ENCODE peak calls at places on chromosomes 3 and 15, in eight cellular contexts. K is neural progenitor cell, R is sigmoid colon, J is prostate gland, I is HepG2, M is hepatocyte, T is tibial nerve, O is PC-9. A is an unnamed sample. For H3K4me1, the result is how much of the 10 kb centered on the place peaks cover.

GRCh38 chr3:142180761-142181362 is 31.5 kb upstream of the TFDP2 start:
- DNase-seq in K (peak), R (no peak), M (peak), T (no peak), J (peak), O (no peak), I (peak), A (no peak)

GRCh38 chr3:25018909-25019308 is 409.2 kb upstream of the RARB start:
- DNase-seq in K (no peak), T (no peak), J (no peak), I (no peak), M (no peak), R (no peak), O (no peak), A (no peak)

GRCh38 chr3:194935061-194935460 is 249.4 kb downstream of the FAM43A start:
- DNase-seq in J (peak), R (no peak), O (peak), T (no peak), I (no peak), M (no peak), K (no peak), A (no peak)

GRCh38 chr15:43769584-43770228 is 7.1 kb downstream of the ELL3 start:
- DNase-seq in I (peak), K (peak), O (no peak), R (no peak), J (no peak), T (no peak), M (peak), A (no peak)

GRCh38 chr15:74257105-74257504 is 21.0 kb downstream of the CCDC33 start:
- DNase-seq in M (no peak), K (no peak), J (no peak), T (no peak), I (no peak), R (no peak), O (no peak), A (no peak)

GRCh38 chr3:197511130-197511529 is 44.6 kb downstream of the BDH1 start:
- DNase-seq in K (no peak), O (no peak), T (no peak), J (no peak), I (no peak), R (no peak), M (no peak), A (no peak)

GRCh38 chr3:99627062-99627826 is 11.2 kb upstream of the COL8A1 start:
- DNase-seq in R (no peak), O (peak), K (no peak), M (no peak), J (no peak), T (no peak), I (no peak), A (no peak)

GRCh38 chr15:75648156-75649000 is 666 bp downstream of the SNX33 start:
- DNase-seq in O (peak), K (peak), I (peak), T (no peak), M (peak), J (peak), R (peak), A (no peak)

GRCh38 chr15:68407886-68408500 is 24.0 kb downstream of the ITGA11 start:
- DNase-seq in O (no peak), J (no peak), M (no peak), R (peak), K (no peak), I (no peak), T (no peak), A (peak)

GRCh38 chr3:128859573-128860154 is 19.8 kb upstream of the ACAD9 start:
- DNase-seq in K (no peak), T (no peak), R (no peak), O (no peak), M (no peak), J (no peak), I (no peak), A (no peak)

GRCh38 chr15:75149911-75150709 is 51.6 kb upstream of the C15orf39 start:
- DNase-seq in R (no peak), I (no peak), K (no peak), J (no peak), M (no peak), O (peak), T (no peak), A (peak)

GRCh38 chr3:123081718-123082369 is 15.0 kb downstream of the PDIA5 start:
- DNase-seq in K (no peak), M (no peak), R (no peak), J (no peak), I (no peak), O (no peak), T (no peak), A (no peak)

GRCh38 chr15:98794754-98795153 is 146.4 kb downstream of the IGF1R start:
- DNase-seq in T (no peak), I (peak), M (peak), K (no peak), O (no peak), J (no peak), R (no peak), A (no peak)
- H3K4me1 ChIP-seq in T (under half), I (under half), M (under half), K (half or more), O (under half), J (under half), R (half or more), A (under half)

DNA sequence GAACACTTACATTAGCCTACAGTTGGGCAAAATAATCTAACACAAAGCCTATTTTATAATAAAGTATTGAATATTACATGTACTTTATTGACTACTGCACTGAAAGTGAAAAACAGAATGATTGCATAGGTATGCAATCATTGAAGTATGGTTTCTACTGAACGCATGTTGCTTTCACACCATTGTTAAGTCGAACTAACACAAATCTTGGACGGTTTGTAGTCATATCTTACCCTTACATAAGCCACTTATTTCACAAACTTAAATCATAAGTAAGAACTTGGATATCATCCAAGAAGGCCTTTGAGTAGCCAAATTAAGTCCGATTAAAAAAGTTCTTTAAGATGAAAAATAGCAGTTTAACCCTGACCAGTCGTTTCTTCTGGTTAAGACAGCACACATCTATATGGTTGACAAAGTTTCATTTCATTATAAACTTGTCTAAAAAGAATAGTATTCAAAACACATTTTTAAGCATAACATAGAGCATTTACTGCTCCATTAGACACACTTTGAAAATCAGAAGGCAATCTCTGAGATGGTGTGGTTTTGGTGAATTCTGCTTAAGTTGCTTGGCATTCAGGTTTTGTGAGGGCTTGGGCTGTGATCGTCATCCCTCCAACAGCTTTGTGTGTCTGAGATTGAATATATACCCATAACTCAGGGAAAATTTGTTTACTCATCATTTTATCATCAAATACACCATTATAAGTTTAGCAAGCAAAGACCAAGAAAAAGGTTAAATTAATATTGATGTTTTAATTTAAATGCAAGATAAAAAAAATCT is 92.1 kb downstream of the NFKBIZ start:
- DNase-seq in R (no peak), J (no peak), K (no peak), T (no peak), M (no peak), I (no peak), O (no peak), A (no peak)
- H3K4me1 ChIP-seq in R (under half), J (under half), K (under half), T (under half), M (under half), I (under half), O (under half), A (under half)

GRCh38 chr15:51833782-51834181 is 4.3 kb downstream of the TMOD3 start:
- DNase-seq in R (no peak), I (no peak), T (no peak), J (no peak), O (no peak), M (no peak), K (no peak), A (no peak)
- H3K4me1 ChIP-seq in R (under half), I (half or more), T (under half), J (under half), O (half or more), M (under half), K (under half), A (half or more)

GRCh38 chr15:81292516-81293001 is 31.4 kb downstream of the STARD5 start:
- DNase-seq in K (no peak), M (no peak), R (no peak), T (no peak), I (no peak), J (no peak), O (no peak), A (no peak)

GRCh38 chr15:81294501-81294850 is 29.5 kb downstream of the STARD5 start:
- DNase-seq in K (no peak), O (no peak), J (no peak), R (no peak), I (no peak), M (no peak), T (no peak), A (no peak)

GRCh38 chr15:81293728-81294500 is 30.0 kb downstream of the STARD5 start:
- DNase-seq in I (no peak), J (no peak), K (no peak), M (no peak), R (no peak), O (no peak), T (no peak), A (no peak)

GRCh38 chr15:81289910-81290309 is 34.0 kb downstream of the STARD5 start:
- DNase-seq in K (no peak), T (no peak), M (no peak), R (no peak), O (no peak), I (no peak), J (no peak), A (no peak)

GRCh38 chr15:81291916-81292424 is 32.0 kb downstream of the STARD5 start:
- DNase-seq in O (no peak), T (no peak), J (no peak), M (no peak), K (no peak), I (no peak), R (no peak), A (no peak)
- H3K4me1 ChIP-seq in O (under half), T (under half), J (under half), M (under half), K (under half), I (under half), R (under half), A (under half)

GRCh38 chr3:62094461-62094860 is 278.9 kb downstream of the FEZF2 start:
- DNase-seq in O (no peak), R (no peak), J (no peak), M (no peak), T (no peak), I (no peak), K (no peak), A (no peak)

GRCh38 chr3:62096521-62096920 is 276.8 kb downstream of the FEZF2 start:
- DNase-seq in T (no peak), M (no peak), K (no peak), R (no peak), O (no peak), J (no peak), I (no peak), A (no peak)

GRCh38 chr3:62097121-62097520 is 276.2 kb downstream of the FEZF2 start:
- DNase-seq in M (no peak), J (peak), R (peak), K (no peak), T (no peak), I (no peak), O (no peak), A (no peak)

GRCh38 chr3:62095080-62095479 is 278.3 kb downstream of the FEZF2 start:
- DNase-seq in M (no peak), T (no peak), R (no peak), O (no peak), K (no peak), J (no peak), I (no peak), A (no peak)

GRCh38 chr3:62095756-62096155 is 277.6 kb downstream of the FEZF2 start:
- DNase-seq in M (no peak), R (no peak), J (no peak), T (no peak), K (no peak), O (no peak), I (no peak), A (no peak)
- H3K4me1 ChIP-seq in M (under half), R (under half), J (under half), T (under half), K (under half), O (under half), I (under half), A (under half)

DNA sequence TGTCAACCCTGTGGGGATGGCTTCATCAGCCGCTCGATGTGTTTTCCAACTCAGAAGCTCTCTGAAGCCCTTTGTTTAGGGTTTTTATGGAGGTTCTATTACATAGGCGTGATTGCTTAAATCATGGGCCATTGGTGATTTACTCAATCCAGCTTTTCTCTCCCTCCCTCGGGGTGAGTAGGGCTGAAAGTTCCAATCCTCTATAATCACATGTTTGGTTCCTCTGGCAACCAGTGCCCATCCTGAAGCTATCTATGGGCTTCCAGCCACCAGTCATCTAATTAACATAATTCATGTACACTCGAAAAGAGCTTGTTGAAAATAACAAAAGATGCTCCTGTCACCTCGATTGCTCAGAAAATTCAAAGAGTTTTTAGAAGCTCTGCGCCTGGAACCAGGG is 51.6 kb downstream of the GATM start:
- DNase-seq in M (no peak), T (no peak), R (no peak), O (no peak), I (no peak), J (no peak), K (no peak), A (no peak)
- H3K4me1 ChIP-seq in M (under half), T (under half), R (under half), O (under half), I (under half), J (under half), K (under half), A (under half)

GRCh38 chr15:66746231-66746605 is 44.2 kb downstream of the SMAD6 start:
- DNase-seq in O (no peak), J (no peak), M (no peak), K (no peak), I (no peak), T (no peak), R (peak), A (no peak)
- H3K4me1 ChIP-seq in O (under half), J (under half), M (half or more), K (under half), I (half or more), T (under half), R (under half), A (under half)

GRCh38 chr15:41804920-41805666 is 22.8 kb upstream of the JMJD7 start:
- DNase-seq in K (no peak), J (no peak), O (no peak), I (no peak), M (no peak), R (peak), T (no peak), A (no peak)

GRCh38 chr15:41805711-41806110 is 22.2 kb upstream of the JMJD7 start:
- DNase-seq in R (peak), O (no peak), J (no peak), M (no peak), I (no peak), K (no peak), T (no peak), A (no peak)

GRCh38 chr15:41806291-41807181 is 21.4 kb upstream of the JMJD7 start:
- DNase-seq in I (peak), R (peak), O (no peak), T (no peak), J (peak), M (no peak), K (peak), A (peak)

GRCh38 chr15:41801850-41802455 is 25.9 kb upstream of the JMJD7 start:
- DNase-seq in K (no peak), R (no peak), M (no peak), T (no peak), O (no peak), J (no peak), I (no peak), A (no peak)

DNA sequence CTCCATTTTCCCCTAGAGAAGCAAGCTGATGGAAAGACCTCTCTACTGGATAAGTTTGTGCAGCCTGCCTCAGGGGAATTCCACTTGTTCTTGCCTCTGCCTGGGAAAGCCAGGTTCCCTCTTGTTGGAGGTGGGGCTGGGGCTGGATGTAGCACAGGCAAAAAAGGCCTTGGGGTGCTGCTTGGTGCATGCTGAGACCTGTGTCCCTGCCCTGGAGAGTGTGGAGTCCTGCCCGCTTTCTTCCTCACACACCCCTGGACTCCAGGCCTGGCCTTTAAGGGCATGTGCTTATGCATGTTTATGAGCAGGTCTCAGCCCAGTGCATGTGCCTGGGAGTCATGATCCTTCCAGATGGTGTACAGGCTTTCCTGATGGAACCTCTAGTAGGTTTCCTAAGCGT is 23.5 kb upstream of the JMJD7 start:
- DNase-seq in I (no peak), O (no peak), K (no peak), R (peak), M (no peak), T (no peak), J (peak), A (peak)
- H3K4me1 ChIP-seq in I (under half), O (under half), K (under half), R (under half), M (under half), T (under half), J (under half), A (half or more)

DNA sequence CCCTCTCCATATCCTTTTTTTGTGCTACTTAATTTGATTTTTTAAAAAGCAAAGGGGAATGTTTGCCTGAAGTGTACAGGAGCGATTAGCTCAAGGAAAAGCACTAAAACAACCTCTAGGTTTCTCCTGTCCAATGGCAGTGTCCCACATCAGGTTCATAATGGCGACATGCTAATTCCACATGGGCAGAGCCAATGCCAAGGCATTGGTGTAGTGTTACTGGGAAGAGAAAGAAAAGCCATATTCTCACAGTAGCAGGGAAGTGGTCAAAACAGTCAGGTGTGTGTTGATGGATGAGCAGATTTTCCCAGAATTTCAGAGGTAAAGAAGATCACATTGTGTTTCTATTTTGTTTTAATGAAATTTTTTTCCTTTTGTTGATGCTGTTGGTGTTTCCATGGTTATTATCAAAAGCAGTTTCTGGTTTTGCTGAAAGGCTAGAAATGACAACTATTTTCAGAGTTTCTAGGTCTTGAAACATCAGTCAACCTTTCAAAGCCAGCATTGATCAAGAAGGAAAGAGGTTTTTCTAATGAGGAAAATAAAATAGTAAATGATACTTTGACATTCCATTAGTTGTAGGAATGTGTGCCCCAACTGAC is 65.2 kb downstream of the FNDC3B start:
- DNase-seq in R (no peak), T (no peak), J (no peak), K (peak), M (no peak), O (no peak), I (no peak), A (no peak)
- H3K4me1 ChIP-seq in R (half or more), T (under half), J (under half), K (under half), M (under half), O (under half), I (half or more), A (under half)

GRCh38 chr3:46984591-46985459 is 5.4 kb downstream of the NBEAL2 start:
- DNase-seq in J (no peak), I (no peak), O (no peak), T (no peak), K (no peak), M (no peak), R (no peak), A (no peak)
- H3K4me1 ChIP-seq in J (under half), I (under half), O (under half), T (under half), K (under half), M (under half), R (under half), A (under half)